ENCODE peak calls at places on chromosomes 12 and 14, in nine cellular contexts. N is spleen, A is heart left ventricle, R is HCT116, P is ovary, W is upper lobe of left lung, Q is A549, U is uterus, C is sigmoid colon. I is an unnamed sample.

GRCh38 chr12:128069359-128069997 is 197.5 kb upstream of the TMEM132C start:
- DNase-seq in N (no peak), A (no peak), R (peak; percentile 26), P (no peak), W (no peak), Q (peak; percentile 15), U (no peak), C (no peak), I (no peak)

GRCh38 chr14:75301666-75302325 is 23.2 kb downstream of the FOS start:
- DNase-seq in N (no peak), A (peak; percentile 63), R (no peak), P (no peak), W (peak; percentile 79), Q (no peak), U (no peak), C (peak; percentile 77), I (peak; percentile 90)

GRCh38 chr12:127162307-127162706 is 1104.7 kb upstream of the TMEM132C start:
- DNase-seq in N (no peak), A (no peak), R (peak; percentile 23), P (no peak), W (no peak), Q (no peak), U (no peak), C (no peak), I (no peak)

GRCh38 chr12:6345319-6346071 is 3.6 kb upstream of the TNFRSF1A start:
- DNase-seq in N (peak; percentile 86), A (no peak), R (peak; percentile 85), P (no peak), W (peak; percentile 79), Q (peak; percentile 90), U (peak; percentile 69), C (no peak), I (no peak)

GRCh38 chr14:23119362-23120327 is 590 bp upstream of the CEBPE start:
- DNase-seq in N (peak; percentile 85), A (no peak), R (no peak), P (no peak), W (no peak), Q (no peak), U (no peak), C (peak; percentile 55), I (no peak)

GRCh38 chr14:73462078-73462715 is 3.9 kb upstream of the NUMB start:
- DNase-seq in N (no peak), A (peak; percentile 67), R (no peak), P (no peak), W (peak; percentile 86), Q (peak; percentile 60), U (peak; percentile 26), C (peak; percentile 86), I (peak; percentile 30)

GRCh38 chr12:94204647-94205247 is 56.4 kb downstream of the PLXNC1 start:
- DNase-seq in N (no peak), A (no peak), R (no peak), P (no peak), W (no peak), Q (no peak), U (no peak), C (no peak), I (no peak)

GRCh38 chr12:113333877-113334785 is 778 bp downstream of the SLC8B1 start:
- DNase-seq in N (peak; percentile 85), A (peak; percentile 71), R (no peak), P (peak; percentile 47), W (peak; percentile 71), Q (no peak), U (no peak), C (no peak), I (peak; percentile 31)

GRCh38 chr12:90954921-90955320 is at the start of gene CCER1:
- DNase-seq in N (peak; percentile 73), A (no peak), R (no peak), P (no peak), W (no peak), Q (no peak), U (no peak), C (no peak), I (no peak)

GRCh38 chr12:56931474-56931978 is 2.7 kb downstream of the SDR9C7 start:
- DNase-seq in N (no peak), A (no peak), R (peak; percentile 19), P (no peak), W (no peak), Q (no peak), U (no peak), C (no peak), I (no peak)

GRCh38 chr12:122076743-122077495 is 1.6 kb upstream of the MLXIP start:
- DNase-seq in N (peak; percentile 79), A (no peak), R (no peak), P (no peak), W (no peak), Q (no peak), U (no peak), C (no peak), I (no peak)

GRCh38 chr12:93016752-93017350 is 87.8 kb upstream of the EEA1 start:
- DNase-seq in N (no peak), A (no peak), R (no peak), P (no peak), W (no peak), Q (no peak), U (no peak), C (no peak), I (no peak)

DNA sequence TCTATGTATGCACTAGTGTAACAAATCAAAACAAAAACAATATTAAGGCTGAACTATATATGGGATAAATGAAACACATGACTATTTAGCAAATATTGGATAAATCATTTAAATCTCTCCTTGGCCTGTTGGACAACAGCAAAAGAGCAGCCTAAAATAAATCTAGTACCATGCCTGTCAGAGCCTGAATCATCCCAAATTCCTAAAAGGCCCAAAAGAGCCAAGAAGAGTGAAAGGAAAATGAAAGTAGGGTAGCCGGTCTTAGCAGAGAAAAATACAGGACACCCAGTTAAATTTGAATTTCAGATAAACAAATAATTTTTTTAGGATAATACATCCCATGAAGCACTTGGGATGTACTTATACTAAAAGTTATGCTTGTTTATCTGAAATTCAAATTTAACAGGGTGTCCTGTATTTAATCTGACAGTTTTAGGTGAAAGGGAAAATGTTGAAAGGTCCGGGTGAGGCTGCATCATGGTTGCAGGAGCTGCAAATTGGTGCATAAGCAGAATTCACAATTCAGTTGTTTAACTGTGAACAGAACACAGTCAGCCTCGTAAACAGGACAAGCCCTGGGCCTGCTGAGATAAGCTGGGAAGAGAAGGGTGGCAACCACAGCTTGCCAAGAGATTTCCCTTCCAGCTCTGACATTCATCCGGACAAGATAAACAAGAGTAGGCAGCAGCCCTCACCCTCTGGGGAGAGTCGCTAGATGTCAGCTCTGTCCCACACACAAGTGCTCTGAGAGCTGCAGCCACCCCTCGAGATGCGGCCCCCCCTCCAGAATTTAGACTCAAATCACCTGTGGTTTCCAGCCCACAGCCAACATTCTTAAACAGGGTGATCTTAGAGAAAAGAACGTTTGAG is 30.3 kb downstream of the DMAC2L start:
- DNase-seq in N (peak; percentile 87), A (peak; percentile 62), R (no peak), P (peak; percentile 61), W (peak; percentile 61), Q (peak; percentile 21), U (peak; percentile 58), C (peak; percentile 88), I (peak; percentile 78)
- TF ChIP-seq CTCF in N (no peak), A (peak; percentile 42), R (no peak), P (peak; percentile 18), W (no peak), Q (peak; percentile 27), U (peak; percentile 26), C (no peak), I (no peak)

GRCh38 chr12:64608901-64609542 is 1.3 kb upstream of the RASSF3 start:
- DNase-seq in N (no peak), A (no peak), R (peak; percentile 81), P (no peak), W (peak; percentile 47), Q (peak; percentile 87), U (no peak), C (no peak), I (peak; percentile 20)
- TF ChIP-seq POLR2A in N (no peak), A (no peak), R (peak; percentile 57), P (no peak), W (no peak), Q (peak; percentile 28), U (no peak), C (no peak), I (no peak)

GRCh38 chr14:64394423-64394822 is 6.3 kb downstream of the MTHFD1 start:
- DNase-seq in N (no peak), A (no peak), R (no peak), P (no peak), W (no peak), Q (no peak), U (no peak), C (no peak), I (no peak)

GRCh38 chr14:64391986-64392385 is 3.8 kb downstream of the MTHFD1 start:
- DNase-seq in N (no peak), A (no peak), R (no peak), P (no peak), W (no peak), Q (no peak), U (no peak), C (peak; percentile 29), I (no peak)

GRCh38 chr14:64387738-64388532 is at the start of gene MTHFD1:
- DNase-seq in N (peak; percentile 98), A (peak; percentile 99), R (peak; percentile 97), P (peak; percentile 98), W (peak; percentile 99), Q (peak; percentile 99), U (peak; percentile 97), C (peak; percentile 100), I (peak; percentile 98)

GRCh38 chr14:64388533-64389243 is 535 bp downstream of the MTHFD1 start:
- DNase-seq in N (peak; percentile 85), A (peak; percentile 62), R (no peak), P (no peak), W (peak; percentile 24), Q (no peak), U (no peak), C (no peak), I (peak; percentile 91)

DNA sequence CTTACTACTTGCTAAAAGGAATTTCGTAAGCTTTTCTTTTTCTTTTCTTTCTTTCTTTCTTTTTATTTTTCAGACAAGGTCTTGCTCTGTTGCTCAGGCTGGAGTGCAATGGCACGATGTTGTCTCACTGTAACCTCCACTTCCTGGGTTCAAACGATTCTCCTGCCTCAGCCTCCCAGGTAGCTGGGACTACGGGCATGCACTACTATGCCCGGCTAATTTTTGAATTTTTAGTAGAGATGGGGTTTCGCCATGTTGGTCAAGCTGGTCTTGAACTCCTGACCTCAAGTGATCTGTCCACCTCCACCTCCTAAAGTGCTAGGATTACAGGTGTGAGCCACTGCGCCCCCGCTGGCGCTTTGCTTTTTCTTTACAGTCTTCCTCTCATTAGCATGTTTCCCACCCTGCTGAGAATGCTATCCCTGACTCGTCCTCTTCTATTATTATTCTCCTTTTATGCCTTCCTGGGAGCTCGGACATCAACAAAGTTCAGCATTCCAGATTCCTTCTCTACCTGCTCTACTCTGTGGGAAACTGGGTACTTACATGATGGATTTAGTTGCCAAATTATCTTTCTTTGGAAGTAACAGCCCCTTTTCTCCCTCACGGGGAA is 3.1 kb downstream of the MTHFD1 start:
- DNase-seq in N (no peak), A (no peak), R (no peak), P (no peak), W (no peak), Q (no peak), U (no peak), C (no peak), I (no peak)
- TF ChIP-seq CTCF in N (no peak), A (no peak), R (no peak), P (no peak), W (no peak), Q (no peak), U (no peak), C (no peak), I (no peak)

DNA sequence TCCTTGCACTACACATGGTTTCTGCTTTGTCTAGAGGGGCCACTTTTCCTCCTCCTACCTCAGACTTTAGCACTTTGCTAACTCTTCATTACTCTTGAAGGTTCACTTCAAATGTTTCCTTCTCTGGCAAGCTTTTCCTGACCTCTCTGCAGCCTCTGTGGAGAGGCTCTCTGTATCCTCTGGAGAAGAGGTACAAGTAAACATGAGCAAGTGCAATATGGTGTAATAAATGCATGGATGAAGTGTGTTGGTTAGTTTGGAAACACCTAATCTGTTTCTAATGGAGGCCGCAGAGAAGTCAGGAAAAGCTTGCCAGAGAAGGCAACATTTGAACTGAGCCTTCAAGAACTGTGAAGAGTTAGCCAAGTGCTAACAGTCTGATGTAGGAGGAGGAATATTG is 329.3 kb downstream of the GRIN2B start:
- DNase-seq in N (no peak), A (no peak), R (no peak), P (no peak), W (peak; percentile 33), Q (no peak), U (no peak), C (no peak), I (no peak)
- TF ChIP-seq POLR2A in N (no peak), A (no peak), R (no peak), P (no peak), W (no peak), Q (no peak), U (no peak), C (no peak), I (no peak)